ENCODE peak calls at places on chromosomes 2 and 18, in six cellular contexts. One of them, this sample, is unnamed.

GRCh38 chr18:55266981-55267380 is 307.7 kb upstream of the CCDC68 start:
- DNase-seq in colonic mucosa: no peak
- DNase-seq in IMR-90: no peak
- DNase-seq in Peyer's patch: no peak
- DNase-seq in CD8-positive, alpha-beta memory T cell: no peak
- DNase-seq in astrocyte: no peak
- DNase-seq in this sample: no peak

GRCh38 chr18:41569867-41570266 is 385.2 kb upstream of the PIK3C3 start:
- DNase-seq in Peyer's patch: no peak
- DNase-seq in IMR-90: no peak
- DNase-seq in colonic mucosa: no peak
- DNase-seq in astrocyte: no peak
- DNase-seq in CD8-positive, alpha-beta memory T cell: no peak
- DNase-seq in this sample: no peak

GRCh38 chr2:97891611-97892010 is 104.1 kb downstream of the TMEM131 start:
- DNase-seq in CD8-positive, alpha-beta memory T cell: no peak
- DNase-seq in IMR-90: no peak
- DNase-seq in astrocyte: no peak
- DNase-seq in colonic mucosa: no peak
- DNase-seq in Peyer's patch: no peak
- DNase-seq in this sample: no peak

GRCh38 chr2:112877423-112877822 is 33.5 kb upstream of the IL37 start:
- DNase-seq in CD8-positive, alpha-beta memory T cell: no peak
- DNase-seq in astrocyte: peak
- DNase-seq in colonic mucosa: no peak
- DNase-seq in IMR-90: peak
- DNase-seq in Peyer's patch: no peak
- DNase-seq in this sample: no peak

GRCh38 chr18:46412831-46413371 is 244.1 kb downstream of the LOXHD1 start:
- DNase-seq in CD8-positive, alpha-beta memory T cell: no peak
- DNase-seq in Peyer's patch: no peak
- DNase-seq in astrocyte: no peak
- DNase-seq in IMR-90: no peak
- DNase-seq in colonic mucosa: peak
- DNase-seq in this sample: no peak

GRCh38 chr2:157393350-157393749 is 50.5 kb downstream of the CYTIP start:
- DNase-seq in CD8-positive, alpha-beta memory T cell: no peak
- DNase-seq in Peyer's patch: no peak
- DNase-seq in colonic mucosa: no peak
- DNase-seq in astrocyte: no peak
- DNase-seq in IMR-90: no peak
- DNase-seq in this sample: no peak

GRCh38 chr2:57181315-57182038 is 865.1 kb upstream of the VRK2 start:
- DNase-seq in Peyer's patch: no peak
- DNase-seq in astrocyte: no peak
- DNase-seq in CD8-positive, alpha-beta memory T cell: no peak
- DNase-seq in IMR-90: peak
- DNase-seq in colonic mucosa: no peak
- DNase-seq in this sample: no peak

GRCh38 chr18:36380173-36380827 is 82.8 kb downstream of the FHOD3 start:
- DNase-seq in IMR-90: no peak
- DNase-seq in CD8-positive, alpha-beta memory T cell: no peak
- DNase-seq in Peyer's patch: no peak
- DNase-seq in colonic mucosa: no peak
- DNase-seq in astrocyte: no peak
- DNase-seq in this sample: no peak

GRCh38 chr2:180443896-180444295 is 436.8 kb upstream of the CWC22 start:
- DNase-seq in CD8-positive, alpha-beta memory T cell: no peak
- DNase-seq in Peyer's patch: no peak
- DNase-seq in astrocyte: no peak
- DNase-seq in colonic mucosa: no peak
- DNase-seq in IMR-90: no peak
- DNase-seq in this sample: no peak

GRCh38 chr2:74199871-74200305 is 1.5 kb downstream of the MTHFD2 start:
- DNase-seq in IMR-90: peak
- DNase-seq in CD8-positive, alpha-beta memory T cell: no peak
- DNase-seq in colonic mucosa: no peak
- DNase-seq in Peyer's patch: no peak
- DNase-seq in astrocyte: no peak
- DNase-seq in this sample: no peak

GRCh38 chr18:11147962-11148654 is 1.3 kb downstream of the PIEZO2 start:
- DNase-seq in colonic mucosa: no peak
- DNase-seq in IMR-90: no peak
- DNase-seq in CD8-positive, alpha-beta memory T cell: no peak
- DNase-seq in Peyer's patch: no peak
- DNase-seq in astrocyte: no peak
- DNase-seq in this sample: no peak

GRCh38 chr2:241636182-241636982 is 576 bp downstream of the THAP4 start:
- DNase-seq in colonic mucosa: peak
- DNase-seq in IMR-90: peak
- DNase-seq in CD8-positive, alpha-beta memory T cell: peak
- DNase-seq in Peyer's patch: peak
- DNase-seq in astrocyte: no peak
- DNase-seq in this sample: no peak

GRCh38 chr2:111703759-111704158 is 180.2 kb downstream of the ANAPC1 start:
- DNase-seq in Peyer's patch: no peak
- DNase-seq in astrocyte: no peak
- DNase-seq in CD8-positive, alpha-beta memory T cell: no peak
- DNase-seq in IMR-90: no peak
- DNase-seq in colonic mucosa: peak
- DNase-seq in this sample: no peak

GRCh38 chr2:47598476-47598875 is 184.5 kb upstream of the MSH6 start:
- DNase-seq in CD8-positive, alpha-beta memory T cell: no peak
- DNase-seq in colonic mucosa: no peak
- DNase-seq in Peyer's patch: no peak
- DNase-seq in IMR-90: no peak
- DNase-seq in astrocyte: no peak
- DNase-seq in this sample: no peak

GRCh38 chr2:36626071-36626470 is 28.1 kb upstream of the FEZ2 start:
- DNase-seq in Peyer's patch: no peak
- DNase-seq in astrocyte: peak
- DNase-seq in IMR-90: no peak
- DNase-seq in CD8-positive, alpha-beta memory T cell: no peak
- DNase-seq in colonic mucosa: no peak
- DNase-seq in this sample: no peak

GRCh38 chr18:60895181-60895580 is 438.0 kb upstream of the CDH20 start:
- DNase-seq in IMR-90: no peak
- DNase-seq in CD8-positive, alpha-beta memory T cell: no peak
- DNase-seq in astrocyte: peak
- DNase-seq in colonic mucosa: no peak
- DNase-seq in Peyer's patch: no peak
- DNase-seq in this sample: no peak

GRCh38 chr2:230738391-230738811 is 25.8 kb downstream of the CAB39 start:
- DNase-seq in IMR-90: peak
- DNase-seq in colonic mucosa: no peak
- DNase-seq in CD8-positive, alpha-beta memory T cell: no peak
- DNase-seq in Peyer's patch: no peak
- DNase-seq in astrocyte: peak
- DNase-seq in this sample: no peak
- H3K27ac ChIP-seq in IMR-90: no peak
- H3K27ac ChIP-seq in colonic mucosa: peak
- H3K27ac ChIP-seq in CD8-positive, alpha-beta memory T cell: no peak
- H3K27ac ChIP-seq in Peyer's patch: peak
- H3K27ac ChIP-seq in astrocyte: no peak
- H3K27ac ChIP-seq in this sample: no peak

DNA sequence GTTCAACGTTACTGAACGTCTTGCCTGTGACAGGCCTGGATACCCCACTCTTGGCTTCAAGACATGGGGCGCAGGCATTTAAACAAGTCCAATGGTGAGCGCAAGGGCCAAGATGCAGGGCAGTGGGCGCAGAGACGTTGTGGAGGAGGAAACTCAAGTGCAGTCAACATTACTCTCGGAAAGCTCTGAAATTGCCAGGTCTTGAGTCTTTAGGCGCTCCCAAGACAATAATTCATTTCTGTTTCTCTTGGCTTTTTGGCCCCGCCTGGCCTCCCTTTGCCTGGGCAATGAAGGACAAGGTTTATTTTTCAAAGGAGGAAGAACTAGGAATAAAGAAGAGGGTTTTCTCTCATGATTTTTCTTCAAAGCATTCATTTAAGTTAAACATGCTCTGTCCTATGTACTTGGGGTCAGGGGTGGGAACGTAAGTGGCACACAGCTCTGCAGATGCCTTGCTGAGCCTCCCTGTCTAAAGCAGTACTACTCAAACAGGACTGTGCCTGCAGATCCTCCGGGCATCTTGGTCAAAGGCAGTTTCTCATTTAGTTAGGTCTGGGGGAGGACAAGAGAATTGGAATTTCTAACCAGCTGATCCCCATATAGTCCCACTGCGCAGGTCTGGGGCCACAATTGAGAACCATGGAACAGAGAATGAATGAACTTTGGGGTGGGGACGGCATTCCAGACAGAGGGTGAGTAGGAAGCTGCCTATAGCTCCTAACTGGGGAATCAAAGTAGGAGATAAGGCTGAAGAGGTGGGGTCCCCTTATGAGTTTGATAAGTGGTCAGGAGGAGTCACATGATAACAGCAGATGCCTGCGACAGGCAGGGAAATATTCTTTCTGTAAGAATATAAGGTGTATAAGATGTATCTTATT is 13.1 kb upstream of the TMEM214 start:
- DNase-seq in IMR-90: no peak
- DNase-seq in Peyer's patch: no peak
- DNase-seq in astrocyte: no peak
- DNase-seq in CD8-positive, alpha-beta memory T cell: no peak
- DNase-seq in colonic mucosa: no peak
- DNase-seq in this sample: no peak
- H3K27ac ChIP-seq in IMR-90: no peak
- H3K27ac ChIP-seq in Peyer's patch: no peak
- H3K27ac ChIP-seq in astrocyte: no peak
- H3K27ac ChIP-seq in CD8-positive, alpha-beta memory T cell: peak
- H3K27ac ChIP-seq in colonic mucosa: peak
- H3K27ac ChIP-seq in this sample: no peak

GRCh38 chr2:101325425-101325824 is 16.9 kb upstream of the RNF149 start:
- DNase-seq in colonic mucosa: no peak
- DNase-seq in IMR-90: no peak
- DNase-seq in Peyer's patch: no peak
- DNase-seq in astrocyte: no peak
- DNase-seq in CD8-positive, alpha-beta memory T cell: no peak
- DNase-seq in this sample: no peak

GRCh38 chr2:101328474-101329007 is 20.0 kb upstream of the RNF149 start:
- DNase-seq in astrocyte: peak
- DNase-seq in CD8-positive, alpha-beta memory T cell: peak
- DNase-seq in Peyer's patch: no peak
- DNase-seq in colonic mucosa: peak
- DNase-seq in IMR-90: peak
- DNase-seq in this sample: peak

GRCh38 chr2:101330253-101330921 is 21.9 kb upstream of the RNF149 start:
- DNase-seq in colonic mucosa: peak
- DNase-seq in CD8-positive, alpha-beta memory T cell: no peak
- DNase-seq in IMR-90: no peak
- DNase-seq in astrocyte: peak
- DNase-seq in Peyer's patch: peak
- DNase-seq in this sample: no peak

GRCh38 chr2:101329026-101329425 is 20.5 kb upstream of the RNF149 start:
- DNase-seq in IMR-90: no peak
- DNase-seq in CD8-positive, alpha-beta memory T cell: no peak
- DNase-seq in astrocyte: no peak
- DNase-seq in colonic mucosa: no peak
- DNase-seq in Peyer's patch: no peak
- DNase-seq in this sample: no peak

DNA sequence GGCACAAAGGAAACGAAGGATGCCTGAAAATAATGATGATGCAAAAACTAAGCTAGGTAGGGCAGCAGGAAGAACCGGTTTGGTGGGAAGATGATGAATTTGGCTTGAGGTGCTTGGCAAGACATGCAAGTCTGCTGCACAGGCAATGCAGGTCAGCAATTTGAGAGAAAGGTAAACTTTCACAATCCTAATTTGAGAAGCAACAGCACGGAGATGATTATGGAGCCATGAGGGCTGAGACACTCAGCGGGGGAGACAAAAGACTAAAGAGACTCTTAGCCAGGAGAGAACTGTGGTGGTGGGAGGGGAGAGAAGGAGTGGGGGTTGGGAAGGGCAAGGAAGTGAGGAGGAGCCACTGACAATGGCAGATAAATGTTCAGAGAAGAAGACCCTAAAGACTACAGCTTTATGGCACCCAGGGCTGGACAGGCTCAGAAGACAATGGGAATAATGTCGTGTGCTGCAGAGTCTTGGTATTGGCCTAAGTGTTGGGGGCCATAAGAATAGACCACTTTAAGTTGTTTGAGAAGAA is 19.4 kb upstream of the RNF149 start:
- DNase-seq in colonic mucosa: peak
- DNase-seq in CD8-positive, alpha-beta memory T cell: no peak
- DNase-seq in IMR-90: no peak
- DNase-seq in astrocyte: no peak
- DNase-seq in Peyer's patch: no peak
- DNase-seq in this sample: no peak
- H3K27ac ChIP-seq in colonic mucosa: peak
- H3K27ac ChIP-seq in CD8-positive, alpha-beta memory T cell: no peak
- H3K27ac ChIP-seq in IMR-90: no peak
- H3K27ac ChIP-seq in astrocyte: peak
- H3K27ac ChIP-seq in Peyer's patch: peak
- H3K27ac ChIP-seq in this sample: peak

DNA sequence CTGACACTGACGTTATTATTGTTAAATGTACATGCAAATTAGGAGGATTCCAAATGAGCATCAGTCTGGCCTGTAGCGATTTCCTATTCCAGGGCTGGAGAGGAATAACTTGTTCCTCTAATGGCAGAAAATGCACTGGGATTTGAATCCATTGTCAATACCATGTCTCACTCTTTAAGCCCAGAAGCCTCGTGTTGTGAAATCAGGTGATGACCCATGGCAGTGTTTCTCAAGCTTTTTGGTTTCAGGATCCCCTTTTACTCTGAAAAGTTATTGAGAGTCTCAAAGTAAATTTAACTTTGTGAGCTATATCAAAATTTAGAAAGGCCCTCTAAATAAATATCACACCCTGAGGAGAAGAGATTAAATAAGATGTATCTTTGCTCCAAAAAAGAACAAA is 279.2 kb downstream of the GALR1 start:
- DNase-seq in astrocyte: no peak
- DNase-seq in colonic mucosa: no peak
- DNase-seq in IMR-90: no peak
- DNase-seq in CD8-positive, alpha-beta memory T cell: no peak
- DNase-seq in Peyer's patch: no peak
- DNase-seq in this sample: no peak
- H3K27ac ChIP-seq in astrocyte: no peak
- H3K27ac ChIP-seq in colonic mucosa: no peak
- H3K27ac ChIP-seq in IMR-90: no peak
- H3K27ac ChIP-seq in CD8-positive, alpha-beta memory T cell: no peak
- H3K27ac ChIP-seq in Peyer's patch: no peak
- H3K27ac ChIP-seq in this sample: no peak

GRCh38 chr2:45739796-45740485 is 88.5 kb downstream of the PRKCE start:
- DNase-seq in IMR-90: no peak
- DNase-seq in astrocyte: no peak
- DNase-seq in Peyer's patch: no peak
- DNase-seq in CD8-positive, alpha-beta memory T cell: no peak
- DNase-seq in colonic mucosa: no peak
- DNase-seq in this sample: no peak
- H3K27ac ChIP-seq in IMR-90: no peak
- H3K27ac ChIP-seq in astrocyte: no peak
- H3K27ac ChIP-seq in Peyer's patch: no peak
- H3K27ac ChIP-seq in CD8-positive, alpha-beta memory T cell: no peak
- H3K27ac ChIP-seq in colonic mucosa: no peak
- H3K27ac ChIP-seq in this sample: no peak